ENCODE peak calls at places on chromosomes 7 and 10, in six cellular contexts. One of them, this sample, is unnamed.

GRCh38 chr10:77533887-77534278 is 103.7 kb downstream of the KCNMA1 start:
- DNase-seq in IMR-90: no peak
- DNase-seq in astrocyte of the spinal cord: no peak
- DNase-seq in NT2/D1: no peak
- DNase-seq in small intestine: no peak
- DNase-seq in astrocyte of the cerebellum: no peak
- DNase-seq in this sample: no peak

GRCh38 chr7:102253076-102253972 is 33.3 kb upstream of the SH2B2 start:
- DNase-seq in IMR-90: no peak
- DNase-seq in astrocyte of the spinal cord: no peak
- DNase-seq in NT2/D1: no peak
- DNase-seq in small intestine: no peak
- DNase-seq in astrocyte of the cerebellum: no peak
- DNase-seq in this sample: no peak

GRCh38 chr7:117319211-117319610 is 3.6 kb downstream of the WNT2 start:
- DNase-seq in IMR-90: no peak
- DNase-seq in astrocyte of the spinal cord: no peak
- DNase-seq in NT2/D1: no peak
- DNase-seq in small intestine: no peak
- DNase-seq in astrocyte of the cerebellum: no peak
- DNase-seq in this sample: no peak

GRCh38 chr10:7480742-7481381 is 70.0 kb upstream of the SFMBT2 start:
- DNase-seq in IMR-90: no peak
- DNase-seq in astrocyte of the spinal cord: no peak
- DNase-seq in NT2/D1: no peak
- DNase-seq in small intestine: no peak
- DNase-seq in astrocyte of the cerebellum: no peak
- DNase-seq in this sample: peak; percentile 14

GRCh38 chr10:21417172-21417712 is 108.2 kb downstream of the SKIDA1 start:
- DNase-seq in IMR-90: no peak
- DNase-seq in astrocyte of the spinal cord: no peak
- DNase-seq in NT2/D1: peak; percentile 55
- DNase-seq in small intestine: no peak
- DNase-seq in astrocyte of the cerebellum: no peak
- DNase-seq in this sample: no peak

GRCh38 chr7:111018960-111019835 is 71.7 kb upstream of the LRRN3 start:
- DNase-seq in IMR-90: no peak
- DNase-seq in astrocyte of the spinal cord: no peak
- DNase-seq in NT2/D1: no peak
- DNase-seq in small intestine: no peak
- DNase-seq in astrocyte of the cerebellum: no peak
- DNase-seq in this sample: no peak

GRCh38 chr7:156115582-156115981 is 303.3 kb upstream of the SHH start:
- DNase-seq in IMR-90: no peak
- DNase-seq in astrocyte of the spinal cord: no peak
- DNase-seq in NT2/D1: no peak
- DNase-seq in small intestine: no peak
- DNase-seq in astrocyte of the cerebellum: no peak
- DNase-seq in this sample: no peak

GRCh38 chr7:111841596-111842209 is 279.4 kb upstream of the IMMP2L start:
- DNase-seq in IMR-90: no peak
- DNase-seq in astrocyte of the spinal cord: no peak
- DNase-seq in NT2/D1: no peak
- DNase-seq in small intestine: no peak
- DNase-seq in astrocyte of the cerebellum: no peak
- DNase-seq in this sample: no peak

GRCh38 chr7:5557920-5558401 is 134.3 kb upstream of the TNRC18 start:
- DNase-seq in IMR-90: peak; percentile 11
- DNase-seq in astrocyte of the spinal cord: no peak
- DNase-seq in NT2/D1: no peak
- DNase-seq in small intestine: peak; percentile 69
- DNase-seq in astrocyte of the cerebellum: no peak
- DNase-seq in this sample: no peak

GRCh38 chr7:37109016-37109415 is 339.6 kb downstream of the ELMO1 start:
- DNase-seq in IMR-90: no peak
- DNase-seq in astrocyte of the spinal cord: no peak
- DNase-seq in NT2/D1: no peak
- DNase-seq in small intestine: no peak
- DNase-seq in astrocyte of the cerebellum: peak; percentile 40
- DNase-seq in this sample: no peak

GRCh38 chr7:86929293-86930109 is 130.0 kb downstream of the ELAPOR2 start:
- DNase-seq in IMR-90: no peak
- DNase-seq in astrocyte of the spinal cord: no peak
- DNase-seq in NT2/D1: no peak
- DNase-seq in small intestine: no peak
- DNase-seq in astrocyte of the cerebellum: no peak
- DNase-seq in this sample: no peak

GRCh38 chr7:12821746-12822145 is 134.3 kb downstream of the ARL4A start:
- DNase-seq in IMR-90: no peak
- DNase-seq in astrocyte of the spinal cord: no peak
- DNase-seq in NT2/D1: no peak
- DNase-seq in small intestine: no peak
- DNase-seq in astrocyte of the cerebellum: no peak
- DNase-seq in this sample: no peak

GRCh38 chr7:29337628-29338116 is 143.1 kb downstream of the CHN2 start:
- DNase-seq in IMR-90: no peak
- DNase-seq in astrocyte of the spinal cord: no peak
- DNase-seq in NT2/D1: no peak
- DNase-seq in small intestine: peak; percentile 35
- DNase-seq in astrocyte of the cerebellum: no peak
- DNase-seq in this sample: peak; percentile 39

GRCh38 chr10:35781643-35782035 is 139.5 kb upstream of the FZD8 start:
- DNase-seq in IMR-90: no peak
- DNase-seq in astrocyte of the spinal cord: no peak
- DNase-seq in NT2/D1: peak; percentile 33
- DNase-seq in small intestine: peak; percentile 19
- DNase-seq in astrocyte of the cerebellum: no peak
- DNase-seq in this sample: no peak

GRCh38 chr10:15879058-15879457 is 18.8 kb upstream of the MINDY3 start:
- DNase-seq in IMR-90: peak; percentile 40
- DNase-seq in astrocyte of the spinal cord: peak; percentile 51
- DNase-seq in NT2/D1: no peak
- DNase-seq in small intestine: peak; percentile 20
- DNase-seq in astrocyte of the cerebellum: peak; percentile 34
- DNase-seq in this sample: peak; percentile 39

GRCh38 chr10:6124666-6125065 is 35.8 kb downstream of the RBM17 start:
- DNase-seq in IMR-90: no peak
- DNase-seq in astrocyte of the spinal cord: no peak
- DNase-seq in NT2/D1: no peak
- DNase-seq in small intestine: peak; percentile 43
- DNase-seq in astrocyte of the cerebellum: no peak
- DNase-seq in this sample: no peak

GRCh38 chr10:6128087-6128486 is 39.3 kb downstream of the RBM17 start:
- DNase-seq in IMR-90: no peak
- DNase-seq in astrocyte of the spinal cord: no peak
- DNase-seq in NT2/D1: no peak
- DNase-seq in small intestine: no peak
- DNase-seq in astrocyte of the cerebellum: no peak
- DNase-seq in this sample: no peak

GRCh38 chr10:6130851-6131470 is 42.1 kb downstream of the RBM17 start:
- DNase-seq in IMR-90: no peak
- DNase-seq in astrocyte of the spinal cord: no peak
- DNase-seq in NT2/D1: no peak
- DNase-seq in small intestine: no peak
- DNase-seq in astrocyte of the cerebellum: no peak
- DNase-seq in this sample: no peak

GRCh38 chr10:6133331-6134098 is 44.7 kb downstream of the RBM17 start:
- DNase-seq in IMR-90: no peak
- DNase-seq in astrocyte of the spinal cord: no peak
- DNase-seq in NT2/D1: no peak
- DNase-seq in small intestine: no peak
- DNase-seq in astrocyte of the cerebellum: peak; percentile 82
- DNase-seq in this sample: no peak

GRCh38 chr10:6128591-6129383 is 40.0 kb downstream of the RBM17 start:
- DNase-seq in IMR-90: peak; percentile 72
- DNase-seq in astrocyte of the spinal cord: no peak
- DNase-seq in NT2/D1: no peak
- DNase-seq in small intestine: no peak
- DNase-seq in astrocyte of the cerebellum: no peak
- DNase-seq in this sample: no peak
- H3K4me3 ChIP-seq in IMR-90: peak overlapping the region; percentile 2
- H3K4me3 ChIP-seq in astrocyte of the spinal cord: no peak overlapping the region
- H3K4me3 ChIP-seq in NT2/D1: no peak overlapping the region
- H3K4me3 ChIP-seq in small intestine: no peak overlapping the region
- H3K4me3 ChIP-seq in astrocyte of the cerebellum: no peak overlapping the region
- H3K4me3 ChIP-seq in this sample: no peak overlapping the region

GRCh38 chr10:562142-562541 is 127.3 kb downstream of the DIP2C start:
- DNase-seq in IMR-90: no peak
- DNase-seq in astrocyte of the spinal cord: no peak
- DNase-seq in NT2/D1: no peak
- DNase-seq in small intestine: no peak
- DNase-seq in astrocyte of the cerebellum: no peak
- DNase-seq in this sample: no peak

GRCh38 chr10:561721-562120 is 127.7 kb downstream of the DIP2C start:
- DNase-seq in IMR-90: no peak
- DNase-seq in astrocyte of the spinal cord: no peak
- DNase-seq in NT2/D1: no peak
- DNase-seq in small intestine: no peak
- DNase-seq in astrocyte of the cerebellum: no peak
- DNase-seq in this sample: no peak

GRCh38 chr10:558891-559766 is 130.3 kb downstream of the DIP2C start:
- DNase-seq in IMR-90: peak; percentile 35
- DNase-seq in astrocyte of the spinal cord: no peak
- DNase-seq in NT2/D1: no peak
- DNase-seq in small intestine: no peak
- DNase-seq in astrocyte of the cerebellum: no peak
- DNase-seq in this sample: no peak

GRCh38 chr10:559767-560047 is 129.8 kb downstream of the DIP2C start:
- DNase-seq in IMR-90: no peak
- DNase-seq in astrocyte of the spinal cord: no peak
- DNase-seq in NT2/D1: no peak
- DNase-seq in small intestine: no peak
- DNase-seq in astrocyte of the cerebellum: no peak
- DNase-seq in this sample: no peak

DNA sequence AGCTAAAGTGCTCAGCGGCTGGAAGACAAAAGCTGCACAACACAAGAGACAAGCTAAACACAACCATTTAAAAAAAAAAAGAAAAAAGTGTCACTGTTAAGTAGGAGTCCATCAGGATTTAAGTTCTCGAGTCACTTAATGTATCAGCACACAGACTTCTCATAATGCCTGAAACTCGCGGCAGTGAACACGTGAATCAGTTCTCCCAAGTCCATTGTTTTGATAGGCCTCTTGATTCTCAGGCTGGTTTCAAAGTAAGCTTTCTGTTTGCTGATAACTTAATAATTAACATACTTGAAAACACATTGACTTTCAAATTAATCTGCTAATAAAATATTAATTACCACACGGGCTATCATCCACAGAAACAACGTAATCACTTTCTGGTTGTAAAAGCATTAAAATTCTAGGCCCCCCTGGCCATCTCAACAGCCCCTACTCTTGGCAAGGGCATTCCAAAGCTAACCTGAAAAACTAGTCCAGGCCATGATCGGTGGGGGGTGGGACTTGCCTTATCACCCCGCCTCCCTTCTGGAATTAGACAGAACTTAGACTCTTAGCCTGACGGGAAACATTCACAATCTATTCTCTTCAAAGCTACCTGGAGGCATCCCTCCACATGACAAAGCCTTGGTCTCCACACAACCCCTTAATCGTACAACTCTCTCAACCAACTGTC is 129.0 kb downstream of the DIP2C start:
- DNase-seq in IMR-90: peak; percentile 20
- DNase-seq in astrocyte of the spinal cord: no peak
- DNase-seq in NT2/D1: no peak
- DNase-seq in small intestine: peak; percentile 52
- DNase-seq in astrocyte of the cerebellum: no peak
- DNase-seq in this sample: no peak
- H3K4me3 ChIP-seq in IMR-90: no peak overlapping the region
- H3K4me3 ChIP-seq in astrocyte of the spinal cord: no peak overlapping the region
- H3K4me3 ChIP-seq in NT2/D1: no peak overlapping the region
- H3K4me3 ChIP-seq in small intestine: no peak overlapping the region
- H3K4me3 ChIP-seq in astrocyte of the cerebellum: no peak overlapping the region
- H3K4me3 ChIP-seq in this sample: no peak overlapping the region

DNA sequence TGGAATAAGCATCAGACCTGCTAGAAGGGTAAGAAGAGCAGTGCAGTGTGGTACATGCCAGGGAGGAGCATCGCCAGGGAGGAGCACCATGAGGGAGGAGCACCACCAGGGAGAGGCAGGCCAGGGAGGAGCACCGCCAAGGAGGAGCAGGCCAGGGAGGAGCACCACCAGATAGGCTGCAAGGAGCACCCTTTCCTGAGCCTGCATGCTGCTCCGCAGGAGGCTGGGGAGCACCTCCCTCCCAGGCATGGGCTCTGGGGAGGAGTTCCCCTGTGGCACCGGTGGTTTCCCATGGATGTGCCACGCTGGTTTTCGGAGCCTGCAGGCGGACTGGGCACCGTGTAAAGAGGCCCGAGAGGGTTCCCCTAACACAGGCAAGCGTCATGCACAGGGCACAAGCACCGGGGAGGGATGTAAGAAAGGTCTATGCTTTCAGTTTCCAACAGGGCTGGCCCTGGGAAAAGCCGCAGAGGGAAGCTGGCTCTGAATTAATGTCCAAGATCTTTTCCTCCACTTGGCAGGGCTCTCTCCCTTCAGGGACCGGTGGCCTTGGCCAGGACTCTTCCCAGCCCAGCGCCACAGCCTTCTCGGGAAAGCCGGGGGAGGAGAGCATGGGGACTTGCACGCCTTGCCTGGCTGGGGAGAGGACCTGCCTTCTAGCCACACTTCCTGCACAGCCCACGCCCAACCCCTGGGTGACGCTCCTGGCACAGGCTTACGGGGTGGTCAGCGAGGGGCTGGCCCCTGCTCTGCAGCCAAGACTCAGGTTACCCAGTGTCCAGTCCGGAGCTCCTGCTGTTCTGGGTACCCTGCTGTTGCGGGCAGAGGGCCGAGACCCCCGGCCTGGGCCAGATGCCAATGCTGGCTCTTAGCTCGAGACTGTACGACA is 11.5 kb upstream of the GPER1 start:
- DNase-seq in IMR-90: no peak
- DNase-seq in astrocyte of the spinal cord: no peak
- DNase-seq in NT2/D1: no peak
- DNase-seq in small intestine: no peak
- DNase-seq in astrocyte of the cerebellum: no peak
- DNase-seq in this sample: no peak
- H3K4me3 ChIP-seq in IMR-90: no peak overlapping the region
- H3K4me3 ChIP-seq in astrocyte of the spinal cord: no peak overlapping the region
- H3K4me3 ChIP-seq in NT2/D1: no peak overlapping the region
- H3K4me3 ChIP-seq in small intestine: no peak overlapping the region
- H3K4me3 ChIP-seq in astrocyte of the cerebellum: no peak overlapping the region
- H3K4me3 ChIP-seq in this sample: no peak overlapping the region

GRCh38 chr7:2169923-2170575 is 62.7 kb downstream of the MAD1L1 start:
- DNase-seq in IMR-90: no peak
- DNase-seq in astrocyte of the spinal cord: no peak
- DNase-seq in NT2/D1: no peak
- DNase-seq in small intestine: no peak
- DNase-seq in astrocyte of the cerebellum: no peak
- DNase-seq in this sample: no peak

GRCh38 chr7:2173184-2173827 is 59.4 kb downstream of the MAD1L1 start:
- DNase-seq in IMR-90: no peak
- DNase-seq in astrocyte of the spinal cord: no peak
- DNase-seq in NT2/D1: no peak
- DNase-seq in small intestine: no peak
- DNase-seq in astrocyte of the cerebellum: peak; percentile 34
- DNase-seq in this sample: no peak

GRCh38 chr7:2170576-2171521 is 61.9 kb downstream of the MAD1L1 start:
- DNase-seq in IMR-90: no peak
- DNase-seq in astrocyte of the spinal cord: no peak
- DNase-seq in NT2/D1: no peak
- DNase-seq in small intestine: no peak
- DNase-seq in astrocyte of the cerebellum: no peak
- DNase-seq in this sample: no peak

GRCh38 chr7:2171855-2172254 is 60.9 kb downstream of the MAD1L1 start:
- DNase-seq in IMR-90: no peak
- DNase-seq in astrocyte of the spinal cord: no peak
- DNase-seq in NT2/D1: no peak
- DNase-seq in small intestine: no peak
- DNase-seq in astrocyte of the cerebellum: no peak
- DNase-seq in this sample: no peak

GRCh38 chr7:2172311-2173183 is 60.2 kb downstream of the MAD1L1 start:
- DNase-seq in IMR-90: peak; percentile 97
- DNase-seq in astrocyte of the spinal cord: peak; percentile 95
- DNase-seq in NT2/D1: no peak
- DNase-seq in small intestine: no peak
- DNase-seq in astrocyte of the cerebellum: peak; percentile 87
- DNase-seq in this sample: no peak
- H3K4me3 ChIP-seq in IMR-90: no peak overlapping the region
- H3K4me3 ChIP-seq in astrocyte of the spinal cord: no peak overlapping the region
- H3K4me3 ChIP-seq in NT2/D1: no peak overlapping the region
- H3K4me3 ChIP-seq in small intestine: no peak overlapping the region
- H3K4me3 ChIP-seq in astrocyte of the cerebellum: no peak overlapping the region
- H3K4me3 ChIP-seq in this sample: no peak overlapping the region

This sample was measured in CD4-positive, alpha-beta memory T cell.